ENCODE peak calls at places on chromosomes 7 and 10, in ten cellular contexts. S, T, F, A, Q, W, K, E, B and C are unnamed samples.

GRCh38 chr7:2629740-2630681 is 1.8 kb upstream of the TTYH3 start:
- DNase-seq in E (no peak), Q (peak; percentile 57), T (no peak), K (no peak), S (no peak), B (peak; percentile 52), W (no peak), A (no peak), F (no peak), C (no peak)

GRCh38 chr10:33037726-33038125 is 79.7 kb upstream of the ITGB1 start:
- DNase-seq in E (no peak), F (no peak), S (no peak), A (no peak), B (no peak), Q (no peak), T (no peak), W (no peak), K (no peak), C (no peak)

GRCh38 chr10:121080324-121080807 is 229.2 kb downstream of the WDR11 start:
- DNase-seq in E (peak; percentile 30), S (no peak), W (no peak), B (no peak), A (no peak), T (no peak), K (no peak), F (no peak), Q (no peak), C (no peak)

GRCh38 chr10:114694735-114695134 is 36.7 kb upstream of the ABLIM1 start:
- DNase-seq in S (peak; percentile 40), K (peak; percentile 53), B (no peak), Q (peak; percentile 42), F (peak; percentile 14), W (no peak), T (peak; percentile 38), A (peak; percentile 68), E (no peak), C (no peak)

GRCh38 chr7:110307776-110308175 is 783.2 kb upstream of the LRRN3 start:
- DNase-seq in F (no peak), T (no peak), W (no peak), Q (no peak), K (no peak), E (no peak), S (no peak), B (no peak), A (no peak), C (no peak)

GRCh38 chr10:90779573-90779972 is 78.3 kb downstream of the HTR7 start:
- DNase-seq in E (no peak), B (peak; percentile 46), S (no peak), A (peak; percentile 26), K (no peak), F (no peak), T (no peak), W (no peak), Q (no peak), C (no peak)

GRCh38 chr7:54705436-54705835 is 53.6 kb downstream of the SEC61G start:
- DNase-seq in S (no peak), B (peak; percentile 90), E (no peak), F (peak; percentile 85), T (no peak), W (no peak), A (peak; percentile 16), K (no peak), Q (no peak), C (no peak)

GRCh38 chr7:14235056-14235455 is 245.6 kb upstream of the ETV1 start:
- DNase-seq in K (no peak), E (no peak), T (no peak), W (no peak), Q (no peak), A (no peak), F (no peak), S (no peak), B (no peak), C (no peak)

GRCh38 chr10:113292743-113293142 is 260.1 kb upstream of the HABP2 start:
- DNase-seq in Q (no peak), W (no peak), A (no peak), T (no peak), E (no peak), F (no peak), S (no peak), B (no peak), K (no peak), C (no peak)

GRCh38 chr7:46603296-46603701 is 682.2 kb upstream of the IGFBP3 start:
- DNase-seq in B (no peak), T (no peak), K (no peak), W (peak; percentile 85), F (no peak), A (no peak), E (no peak), S (no peak), Q (no peak), C (no peak)

GRCh38 chr10:30671011-30671616 is 41.6 kb upstream of the LYZL2 start:
- DNase-seq in B (peak; percentile 72), S (peak; percentile 56), E (no peak), W (no peak), F (peak; percentile 70), T (peak; percentile 66), K (peak; percentile 26), A (peak; percentile 82), Q (no peak), C (no peak)

GRCh38 chr7:47663239-47663638 is 81.3 kb upstream of the TNS3 start:
- DNase-seq in E (no peak), A (no peak), K (no peak), B (no peak), T (no peak), Q (no peak), S (no peak), W (no peak), F (no peak), C (no peak)

GRCh38 chr10:76902949-76903348 is 734.7 kb downstream of the KCNMA1 start:
- DNase-seq in E (peak; percentile 78), Q (no peak), F (no peak), T (peak; percentile 1), K (peak; percentile 12), S (no peak), B (peak; percentile 20), W (no peak), A (peak; percentile 48), C (no peak)

GRCh38 chr7:100157334-100158228 is 942 bp downstream of the TRAPPC14 start:
- DNase-seq in W (peak; percentile 86), A (no peak), B (peak; percentile 78), S (peak; percentile 41), Q (no peak), E (peak; percentile 30), T (peak; percentile 45), K (peak; percentile 39), F (no peak), C (no peak)

GRCh38 chr10:807163-807957 is 117.9 kb upstream of the DIP2C start:
- DNase-seq in S (no peak), K (no peak), W (peak; percentile 77), Q (no peak), B (no peak), F (no peak), T (no peak), E (no peak), A (no peak), C (no peak)

GRCh38 chr10:117362313-117362712 is 12.9 kb downstream of the PDZD8 start:
- DNase-seq in S (no peak), F (no peak), Q (no peak), W (no peak), A (peak; percentile 15), E (no peak), K (no peak), T (no peak), B (no peak), C (no peak)

GRCh38 chr7:6554848-6555247 is 3.6 kb upstream of the GRID2IP start:
- DNase-seq in F (no peak), K (no peak), S (no peak), Q (no peak), A (no peak), T (no peak), W (no peak), B (no peak), E (no peak), C (no peak)

GRCh38 chr7:6556196-6556595 is 4.9 kb upstream of the GRID2IP start:
- DNase-seq in B (no peak), K (peak; percentile 17), S (no peak), A (no peak), F (no peak), E (no peak), Q (peak; percentile 27), W (no peak), T (peak; percentile 51), C (no peak)

GRCh38 chr7:6558837-6559236 is 7.6 kb upstream of the GRID2IP start:
- DNase-seq in K (no peak), B (peak; percentile 19), F (no peak), W (no peak), E (no peak), T (peak; percentile 30), A (peak; percentile 84), S (peak; percentile 62), Q (no peak), C (no peak)

GRCh38 chr7:6551016-6551511 is at the start of gene GRID2IP:
- DNase-seq in E (no peak), T (no peak), B (no peak), K (no peak), Q (no peak), S (no peak), W (no peak), A (no peak), F (no peak), C (no peak)

GRCh38 chr7:6553460-6554044 is 2.3 kb upstream of the GRID2IP start:
- DNase-seq in B (no peak), F (no peak), S (no peak), W (no peak), T (no peak), E (no peak), A (no peak), Q (no peak), K (no peak), C (no peak)
- TF ChIP-seq CTCF in B (no peak), F (peak; percentile 17), S (no peak), W (no peak), T (no peak), E (no peak), A (no peak), Q (no peak), K (no peak), C (peak; percentile 10)

GRCh38 chr7:33673029-33673700 is 232.2 kb upstream of the BMPER start:
- DNase-seq in A (no peak), E (no peak), B (no peak), F (no peak), W (no peak), S (no peak), Q (no peak), T (no peak), K (no peak), C (no peak)
- TF ChIP-seq CTCF in A (peak; percentile 42), E (no peak), B (peak; percentile 8), F (no peak), W (no peak), S (no peak), Q (no peak), T (peak; percentile 39), K (no peak), C (no peak)

GRCh38 chr7:87797395-87797794 is 78.8 kb downstream of the SLC25A40 start:
- DNase-seq in S (no peak), W (no peak), F (no peak), T (no peak), K (no peak), B (peak; percentile 9), A (no peak), Q (no peak), E (no peak), C (no peak)

GRCh38 chr7:87797798-87798403 is 78.3 kb downstream of the SLC25A40 start:
- DNase-seq in W (no peak), B (peak; percentile 83), Q (no peak), K (no peak), E (no peak), F (peak; percentile 63), S (peak; percentile 47), T (peak; percentile 66), A (peak; percentile 63), C (no peak)
- TF ChIP-seq CTCF in W (no peak), B (peak; percentile 57), Q (peak; percentile 70), K (no peak), E (peak; percentile 33), F (peak; percentile 75), S (peak; percentile 65), T (peak; percentile 84), A (peak; percentile 70), C (peak; percentile 62)

GRCh38 chr7:20183086-20183485 is 34.1 kb downstream of the MACC1 start:
- DNase-seq in E (no peak), A (no peak), B (no peak), W (no peak), Q (no peak), K (no peak), S (no peak), T (no peak), F (no peak), C (no peak)
- TF ChIP-seq CTCF in E (no peak), A (no peak), B (no peak), W (no peak), Q (no peak), K (no peak), S (no peak), T (no peak), F (no peak), C (no peak)